ENCODE peak calls at places on chromosomes 16 and 17, in six cellular contexts. P is GM12891, U is H1, J is HepG2, N is GM12878, H is K562. K is an unnamed sample.

GRCh38 chr16:85112364-85112763 is at the start of gene CIBAR2:
- DNase-seq in P (no peak), U (no peak), J (no peak), N (no peak), H (no peak), K (no peak)

GRCh38 chr17:17098426-17099035 is 56.3 kb downstream of the MPRIP start:
- DNase-seq in P (no peak), U (no peak), J (no peak), N (no peak), H (no peak), K (no peak)

GRCh38 chr17:76492250-76492988 is 8.8 kb downstream of the RHBDF2 start:
- DNase-seq in P (peak; percentile 51), U (no peak), J (no peak), N (peak; percentile 58), H (no peak), K (peak; percentile 72)

GRCh38 chr16:89600427-89600826 is 13.0 kb upstream of the DPEP1 start:
- DNase-seq in P (no peak), U (no peak), J (no peak), N (no peak), H (no peak), K (no peak)

GRCh38 chr17:8056232-8056975 is 17.5 kb downstream of the ALOX15B start:
- DNase-seq in P (no peak), U (no peak), J (peak; percentile 93), N (peak; percentile 44), H (no peak), K (no peak)

GRCh38 chr17:1324201-1324750 is 44.8 kb downstream of the TRARG1 start:
- DNase-seq in P (no peak), U (no peak), J (no peak), N (no peak), H (peak; percentile 67), K (no peak)

GRCh38 chr16:10122546-10122945 is 59.7 kb downstream of the GRIN2A start:
- DNase-seq in P (no peak), U (no peak), J (peak; percentile 15), N (no peak), H (peak; percentile 19), K (no peak)

GRCh38 chr17:68567035-68567434 is 34.1 kb downstream of the FAM20A start:
- DNase-seq in P (no peak), U (no peak), J (peak; percentile 71), N (no peak), H (no peak), K (no peak)

GRCh38 chr17:68595986-68596385 is 5.2 kb downstream of the FAM20A start:
- DNase-seq in P (no peak), U (no peak), J (no peak), N (no peak), H (no peak), K (no peak)

GRCh38 chr16:53130193-53131049 is 75.6 kb downstream of the CHD9 start:
- DNase-seq in P (peak; percentile 96), U (peak; percentile 77), J (peak; percentile 91), N (peak; percentile 68), H (peak; percentile 96), K (peak; percentile 96)

GRCh38 chr17:27596106-27596505 is 34.9 kb upstream of the LGALS9 start:
- DNase-seq in P (no peak), U (no peak), J (no peak), N (no peak), H (no peak), K (no peak)

GRCh38 chr17:35183332-35183731 is 10.9 kb downstream of the SLC35G3 start:
- DNase-seq in P (no peak), U (no peak), J (no peak), N (no peak), H (no peak), K (no peak)

GRCh38 chr16:82395212-82395611 is 225.2 kb upstream of the MPHOSPH6 start:
- DNase-seq in P (no peak), U (no peak), J (peak; percentile 18), N (no peak), H (no peak), K (no peak)

GRCh38 chr16:7218936-7219335 is 113.7 kb upstream of the RBFOX1 start:
- DNase-seq in P (no peak), U (no peak), J (no peak), N (no peak), H (no peak), K (no peak)

GRCh38 chr17:62652251-62653001 is 25.0 kb downstream of the MRC2 start:
- DNase-seq in P (no peak), U (no peak), J (no peak), N (no peak), H (no peak), K (no peak)

GRCh38 chr17:60640503-60640902 is 37.1 kb upstream of the BCAS3 start:
- DNase-seq in P (no peak), U (no peak), J (peak; percentile 50), N (no peak), H (no peak), K (no peak)

GRCh38 chr17:60639019-60639330 is 38.7 kb upstream of the BCAS3 start:
- DNase-seq in P (no peak), U (no peak), J (no peak), N (no peak), H (no peak), K (no peak)

GRCh38 chr17:60637683-60638082 is 37.7 kb downstream of the PPM1D start:
- DNase-seq in P (no peak), U (no peak), J (no peak), N (no peak), H (no peak), K (no peak)

GRCh38 chr17:60641126-60641525 is 36.5 kb upstream of the BCAS3 start:
- DNase-seq in P (no peak), U (no peak), J (no peak), N (no peak), H (no peak), K (no peak)

GRCh38 chr17:60641810-60642220 is 35.8 kb upstream of the BCAS3 start:
- DNase-seq in P (peak; percentile 24), U (peak; percentile 15), J (peak; percentile 87), N (no peak), H (peak; percentile 71), K (peak; percentile 19)
- TF ChIP-seq TAF1 in P (no peak), U (no peak), J (no peak), N (no peak), H (no peak), K (no peak)

GRCh38 chr16:30007378-30007895 is 3.4 kb downstream of the DOC2A start:
- DNase-seq in P (no peak), U (no peak), J (no peak), N (no peak), H (no peak), K (no peak)

GRCh38 chr16:30004811-30005242 is 6.0 kb downstream of the DOC2A start:
- DNase-seq in P (peak; percentile 51), U (no peak), J (no peak), N (no peak), H (no peak), K (no peak)

GRCh38 chr16:30005341-30006094 is 5.3 kb downstream of the DOC2A start:
- DNase-seq in P (peak; percentile 87), U (no peak), J (peak; percentile 54), N (no peak), H (peak; percentile 73), K (peak; percentile 81)

GRCh38 chr16:30006095-30006473 is 4.7 kb downstream of the DOC2A start:
- DNase-seq in P (no peak), U (no peak), J (no peak), N (no peak), H (no peak), K (no peak)

GRCh38 chr16:30006659-30007377 is 4.0 kb downstream of the DOC2A start:
- DNase-seq in P (no peak), U (no peak), J (no peak), N (no peak), H (no peak), K (no peak)
- TF ChIP-seq POLR2A in P (no peak), U (no peak), J (no peak), N (no peak), H (no peak), K (no peak)

DNA sequence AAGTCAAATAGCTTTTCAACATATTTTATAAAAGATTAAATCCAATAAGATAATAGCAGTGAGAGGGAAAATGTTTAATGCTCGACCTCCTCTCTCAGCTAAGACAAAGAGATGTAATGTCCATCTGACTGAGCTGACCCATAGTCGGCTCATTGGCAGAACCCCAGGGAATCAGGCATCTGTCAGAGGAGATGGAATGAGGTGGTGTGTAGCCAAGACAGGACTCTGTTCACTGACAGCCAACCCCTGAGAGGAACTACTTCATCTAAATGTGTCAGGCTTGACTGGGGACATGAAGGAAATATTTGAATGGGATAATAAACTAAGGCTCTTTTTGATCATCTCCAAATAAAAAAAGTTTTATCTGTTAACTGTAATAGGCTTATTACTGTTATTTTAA is 188.0 kb downstream of the CDH11 start:
- DNase-seq in P (no peak), U (no peak), J (no peak), N (no peak), H (no peak), K (no peak)
- TF ChIP-seq TAF1 in P (no peak), U (no peak), J (no peak), N (no peak), H (no peak), K (no peak)

GRCh38 chr17:78934681-78935418 is 9.7 kb upstream of the TIMP2 start:
- DNase-seq in P (no peak), U (no peak), J (no peak), N (no peak), H (no peak), K (no peak)

GRCh38 chr17:78933025-78933958 is 8.1 kb upstream of the TIMP2 start:
- DNase-seq in P (peak; percentile 71), U (no peak), J (peak; percentile 93), N (peak; percentile 45), H (no peak), K (peak; percentile 64)

GRCh38 chr17:78937561-78937960 is 12.4 kb upstream of the TIMP2 start:
- DNase-seq in P (no peak), U (no peak), J (no peak), N (no peak), H (peak; percentile 50), K (no peak)

GRCh38 chr17:78935419-78936323 is 10.5 kb upstream of the TIMP2 start:
- DNase-seq in P (no peak), U (no peak), J (no peak), N (no peak), H (peak; percentile 26), K (no peak)

GRCh38 chr17:78933959-78934568 is 8.9 kb upstream of the TIMP2 start:
- DNase-seq in P (no peak), U (no peak), J (peak; percentile 77), N (no peak), H (no peak), K (no peak)
- TF ChIP-seq POLR2A in P (no peak), U (peak; percentile 29), J (no peak), N (no peak), H (no peak), K (no peak)

GRCh38 chr17:67488768-67489167 is 111.7 kb downstream of the PITPNC1 start:
- DNase-seq in P (no peak), U (no peak), J (no peak), N (no peak), H (no peak), K (no peak)

GRCh38 chr17:67490471-67490870 is 113.4 kb downstream of the PITPNC1 start:
- DNase-seq in P (no peak), U (no peak), J (no peak), N (no peak), H (no peak), K (no peak)

GRCh38 chr17:67489273-67489672 is 112.2 kb downstream of the PITPNC1 start:
- DNase-seq in P (no peak), U (no peak), J (no peak), N (no peak), H (no peak), K (no peak)

GRCh38 chr17:67487506-67487905 is 110.4 kb downstream of the PITPNC1 start:
- DNase-seq in P (no peak), U (no peak), J (no peak), N (no peak), H (no peak), K (no peak)

GRCh38 chr17:67488161-67488560 is 111.1 kb downstream of the PITPNC1 start:
- DNase-seq in P (no peak), U (no peak), J (no peak), N (no peak), H (no peak), K (no peak)
- TF ChIP-seq TAF1 in P (no peak), U (no peak), J (no peak), N (no peak), H (no peak), K (no peak)